ENCODE peak calls at places on chromosomes 3 and 15, in five cellular contexts. One of them, this sample, is unnamed.

GRCh38 chr3:136296960-136297359 is 46.8 kb downstream of the PCCB start:
- DNase-seq in LNCaP clone FGC: no peak
- DNase-seq in MM.1S: no peak
- DNase-seq in fibroblast of villous mesenchyme: no peak
- DNase-seq in right cardiac atrium: no peak
- DNase-seq in this sample: no peak

GRCh38 chr3:36647423-36647853 is 116.9 kb downstream of the DCLK3 start:
- DNase-seq in LNCaP clone FGC: no peak
- DNase-seq in MM.1S: no peak
- DNase-seq in fibroblast of villous mesenchyme: peak; percentile 39
- DNase-seq in right cardiac atrium: no peak
- DNase-seq in this sample: peak; percentile 18

GRCh38 chr3:127775398-127776109 is 46.8 kb downstream of the MGLL start:
- DNase-seq in LNCaP clone FGC: no peak
- DNase-seq in MM.1S: no peak
- DNase-seq in fibroblast of villous mesenchyme: peak; percentile 68
- DNase-seq in right cardiac atrium: peak; percentile 80
- DNase-seq in this sample: peak; percentile 60

GRCh38 chr3:84836961-84837360 is 121.8 kb upstream of the CADM2 start:
- DNase-seq in LNCaP clone FGC: peak; percentile 84
- DNase-seq in MM.1S: no peak
- DNase-seq in fibroblast of villous mesenchyme: no peak
- DNase-seq in right cardiac atrium: no peak
- DNase-seq in this sample: no peak

GRCh38 chr15:63502843-63503738 is 1.3 kb upstream of the USP3 start:
- DNase-seq in LNCaP clone FGC: no peak
- DNase-seq in MM.1S: peak; percentile 82
- DNase-seq in fibroblast of villous mesenchyme: peak; percentile 99
- DNase-seq in right cardiac atrium: peak; percentile 95
- DNase-seq in this sample: peak; percentile 98

GRCh38 chr3:119191800-119192199 is 18.4 kb downstream of the UPK1B start:
- DNase-seq in LNCaP clone FGC: no peak
- DNase-seq in MM.1S: no peak
- DNase-seq in fibroblast of villous mesenchyme: no peak
- DNase-seq in right cardiac atrium: no peak
- DNase-seq in this sample: no peak

GRCh38 chr15:89937365-89938355 is 24.9 kb upstream of the ARPIN start:
- DNase-seq in LNCaP clone FGC: no peak
- DNase-seq in MM.1S: no peak
- DNase-seq in fibroblast of villous mesenchyme: peak; percentile 14
- DNase-seq in right cardiac atrium: no peak
- DNase-seq in this sample: no peak

GRCh38 chr3:90092994-90093393 is 985.6 kb downstream of the EPHA3 start:
- DNase-seq in LNCaP clone FGC: no peak
- DNase-seq in MM.1S: peak; percentile 55
- DNase-seq in fibroblast of villous mesenchyme: peak; percentile 6
- DNase-seq in right cardiac atrium: no peak
- DNase-seq in this sample: peak; percentile 40

GRCh38 chr15:29451201-29451781 is 181.7 kb upstream of the NSMCE3 start:
- DNase-seq in LNCaP clone FGC: no peak
- DNase-seq in MM.1S: no peak
- DNase-seq in fibroblast of villous mesenchyme: no peak
- DNase-seq in right cardiac atrium: peak; percentile 67
- DNase-seq in this sample: no peak

GRCh38 chr15:70061696-70062270 is 35.9 kb downstream of the TLE3 start:
- DNase-seq in LNCaP clone FGC: no peak
- DNase-seq in MM.1S: no peak
- DNase-seq in fibroblast of villous mesenchyme: no peak
- DNase-seq in right cardiac atrium: no peak
- DNase-seq in this sample: no peak

GRCh38 chr3:44596631-44597030 is 11.9 kb downstream of the ZNF660 start:
- DNase-seq in LNCaP clone FGC: no peak
- DNase-seq in MM.1S: no peak
- DNase-seq in fibroblast of villous mesenchyme: peak; percentile 60
- DNase-seq in right cardiac atrium: no peak
- DNase-seq in this sample: peak; percentile 25

GRCh38 chr3:166444756-166445155 is 607.5 kb upstream of the BCHE start:
- DNase-seq in LNCaP clone FGC: no peak
- DNase-seq in MM.1S: no peak
- DNase-seq in fibroblast of villous mesenchyme: no peak
- DNase-seq in right cardiac atrium: no peak
- DNase-seq in this sample: no peak

GRCh38 chr3:56314842-56315241 is 153.4 kb downstream of the ERC2 start:
- DNase-seq in LNCaP clone FGC: no peak
- DNase-seq in MM.1S: no peak
- DNase-seq in fibroblast of villous mesenchyme: peak; percentile 8
- DNase-seq in right cardiac atrium: peak; percentile 49
- DNase-seq in this sample: peak; percentile 75

GRCh38 chr3:69999191-70000027 is at the start of gene SAMMSON:
- DNase-seq in LNCaP clone FGC: no peak
- DNase-seq in MM.1S: no peak
- DNase-seq in fibroblast of villous mesenchyme: peak; percentile 83
- DNase-seq in right cardiac atrium: peak; percentile 62
- DNase-seq in this sample: peak; percentile 44

GRCh38 chr15:34109775-34110663 is 8.1 kb downstream of the PGBD4 start:
- DNase-seq in LNCaP clone FGC: no peak
- DNase-seq in MM.1S: no peak
- DNase-seq in fibroblast of villous mesenchyme: peak; percentile 68
- DNase-seq in right cardiac atrium: no peak
- DNase-seq in this sample: peak; percentile 69
- H3K4me3 ChIP-seq in LNCaP clone FGC: no peak overlapping the region
- H3K4me3 ChIP-seq in MM.1S: no peak overlapping the region
- H3K4me3 ChIP-seq in fibroblast of villous mesenchyme: no peak overlapping the region
- H3K4me3 ChIP-seq in right cardiac atrium: no peak overlapping the region
- H3K4me3 ChIP-seq in this sample: no peak overlapping the region

GRCh38 chr3:40660554-40660953 is 135.8 kb downstream of the ZNF621 start:
- DNase-seq in LNCaP clone FGC: no peak
- DNase-seq in MM.1S: no peak
- DNase-seq in fibroblast of villous mesenchyme: no peak
- DNase-seq in right cardiac atrium: no peak
- DNase-seq in this sample: no peak

GRCh38 chr3:40663296-40663695 is 138.5 kb downstream of the ZNF621 start:
- DNase-seq in LNCaP clone FGC: no peak
- DNase-seq in MM.1S: no peak
- DNase-seq in fibroblast of villous mesenchyme: no peak
- DNase-seq in right cardiac atrium: no peak
- DNase-seq in this sample: no peak

GRCh38 chr3:40658305-40658704 is 133.5 kb downstream of the ZNF621 start:
- DNase-seq in LNCaP clone FGC: no peak
- DNase-seq in MM.1S: no peak
- DNase-seq in fibroblast of villous mesenchyme: no peak
- DNase-seq in right cardiac atrium: no peak
- DNase-seq in this sample: no peak

GRCh38 chr3:40657623-40658022 is 132.9 kb downstream of the ZNF621 start:
- DNase-seq in LNCaP clone FGC: no peak
- DNase-seq in MM.1S: no peak
- DNase-seq in fibroblast of villous mesenchyme: no peak
- DNase-seq in right cardiac atrium: no peak
- DNase-seq in this sample: no peak

DNA sequence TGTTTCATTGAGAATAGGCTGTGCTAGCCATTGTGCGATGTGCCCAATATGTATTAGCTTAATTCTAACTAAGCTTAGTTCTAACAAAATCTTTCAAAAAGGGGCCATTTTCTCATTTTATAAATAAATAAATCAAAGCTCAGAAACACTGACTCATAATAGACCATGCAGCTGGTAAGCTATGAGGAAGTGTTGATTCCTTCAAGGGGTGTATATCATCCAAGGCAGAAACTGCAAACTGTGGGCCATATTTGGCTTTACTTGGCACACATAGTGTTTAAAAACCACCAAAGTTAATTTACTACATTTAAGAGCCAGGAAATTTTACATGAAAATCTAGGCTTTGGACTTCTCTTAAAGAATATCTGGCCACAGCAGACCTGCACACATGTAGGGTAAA is 136.5 kb downstream of the ZNF621 start:
- DNase-seq in LNCaP clone FGC: no peak
- DNase-seq in MM.1S: no peak
- DNase-seq in fibroblast of villous mesenchyme: no peak
- DNase-seq in right cardiac atrium: no peak
- DNase-seq in this sample: no peak
- H3K4me3 ChIP-seq in LNCaP clone FGC: no peak overlapping the region
- H3K4me3 ChIP-seq in MM.1S: no peak overlapping the region
- H3K4me3 ChIP-seq in fibroblast of villous mesenchyme: no peak overlapping the region
- H3K4me3 ChIP-seq in right cardiac atrium: no peak overlapping the region
- H3K4me3 ChIP-seq in this sample: no peak overlapping the region

GRCh38 chr15:96314508-96314907 is 16.0 kb upstream of the NR2F2 start:
- DNase-seq in LNCaP clone FGC: no peak
- DNase-seq in MM.1S: no peak
- DNase-seq in fibroblast of villous mesenchyme: no peak
- DNase-seq in right cardiac atrium: no peak
- DNase-seq in this sample: no peak

GRCh38 chr15:96312641-96313335 is 17.7 kb upstream of the NR2F2 start:
- DNase-seq in LNCaP clone FGC: no peak
- DNase-seq in MM.1S: no peak
- DNase-seq in fibroblast of villous mesenchyme: no peak
- DNase-seq in right cardiac atrium: no peak
- DNase-seq in this sample: peak; percentile 25

GRCh38 chr15:96320703-96321421 is 9.6 kb upstream of the NR2F2 start:
- DNase-seq in LNCaP clone FGC: no peak
- DNase-seq in MM.1S: no peak
- DNase-seq in fibroblast of villous mesenchyme: peak; percentile 39
- DNase-seq in right cardiac atrium: no peak
- DNase-seq in this sample: no peak

GRCh38 chr15:96321422-96322391 is 8.8 kb upstream of the NR2F2 start:
- DNase-seq in LNCaP clone FGC: no peak
- DNase-seq in MM.1S: no peak
- DNase-seq in fibroblast of villous mesenchyme: peak; percentile 56
- DNase-seq in right cardiac atrium: peak; percentile 79
- DNase-seq in this sample: peak; percentile 32

DNA sequence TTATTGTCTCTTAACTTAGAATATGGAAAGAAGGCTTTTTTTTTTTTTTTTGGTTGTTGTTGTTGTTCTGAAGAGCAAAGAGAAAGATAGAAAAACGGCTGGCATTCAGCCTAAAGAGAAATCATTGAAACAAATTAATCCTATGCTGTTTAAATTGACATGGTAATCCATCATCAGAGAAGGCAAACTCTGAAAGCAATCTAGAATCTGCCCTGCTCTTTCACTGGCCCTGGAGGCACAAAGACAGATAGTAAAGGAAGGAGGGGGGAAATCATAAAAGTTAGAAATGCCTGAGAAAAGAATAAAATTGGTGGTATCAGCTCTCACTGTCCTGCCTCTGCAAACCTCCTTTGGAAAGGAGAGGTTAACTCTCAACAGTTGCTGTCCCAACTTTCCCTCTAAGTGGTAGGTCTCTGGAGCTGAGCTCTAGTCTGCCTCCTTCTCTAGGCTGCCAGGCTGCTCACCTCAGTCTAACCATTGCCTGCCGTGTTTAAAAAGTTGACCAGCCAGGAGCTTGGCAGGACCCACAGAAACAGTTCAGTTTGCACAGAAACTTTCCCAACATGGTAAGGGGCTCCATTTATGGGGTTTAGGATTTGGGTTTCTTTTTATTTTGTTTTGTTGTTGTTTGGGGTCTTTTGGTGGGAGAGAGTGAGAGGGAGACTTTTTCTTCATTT is 13.4 kb upstream of the NR2F2 start:
- DNase-seq in LNCaP clone FGC: no peak
- DNase-seq in MM.1S: no peak
- DNase-seq in fibroblast of villous mesenchyme: peak; percentile 24
- DNase-seq in right cardiac atrium: no peak
- DNase-seq in this sample: no peak
- H3K4me3 ChIP-seq in LNCaP clone FGC: no peak overlapping the region
- H3K4me3 ChIP-seq in MM.1S: no peak overlapping the region
- H3K4me3 ChIP-seq in fibroblast of villous mesenchyme: no peak overlapping the region
- H3K4me3 ChIP-seq in right cardiac atrium: peak overlapping the region; percentile 39
- H3K4me3 ChIP-seq in this sample: no peak overlapping the region

GRCh38 chr3:64353256-64353655 is 128.0 kb upstream of the PRICKLE2 start:
- DNase-seq in LNCaP clone FGC: no peak
- DNase-seq in MM.1S: peak; percentile 24
- DNase-seq in fibroblast of villous mesenchyme: peak; percentile 84
- DNase-seq in right cardiac atrium: no peak
- DNase-seq in this sample: peak; percentile 41
- H3K4me3 ChIP-seq in LNCaP clone FGC: no peak overlapping the region
- H3K4me3 ChIP-seq in MM.1S: no peak overlapping the region
- H3K4me3 ChIP-seq in fibroblast of villous mesenchyme: peak overlapping the region; percentile 32
- H3K4me3 ChIP-seq in right cardiac atrium: no peak overlapping the region
- H3K4me3 ChIP-seq in this sample: no peak overlapping the region

GRCh38 chr15:43244092-43244491 is 22.6 kb downstream of the TGM5 start:
- DNase-seq in LNCaP clone FGC: no peak
- DNase-seq in MM.1S: no peak
- DNase-seq in fibroblast of villous mesenchyme: no peak
- DNase-seq in right cardiac atrium: no peak
- DNase-seq in this sample: no peak

GRCh38 chr15:43241100-43241499 is 20.3 kb upstream of the EPB42 start:
- DNase-seq in LNCaP clone FGC: no peak
- DNase-seq in MM.1S: no peak
- DNase-seq in fibroblast of villous mesenchyme: no peak
- DNase-seq in right cardiac atrium: peak; percentile 79
- DNase-seq in this sample: peak; percentile 39

GRCh38 chr15:43242616-43243015 is 21.8 kb upstream of the EPB42 start:
- DNase-seq in LNCaP clone FGC: no peak
- DNase-seq in MM.1S: no peak
- DNase-seq in fibroblast of villous mesenchyme: no peak
- DNase-seq in right cardiac atrium: no peak
- DNase-seq in this sample: no peak

GRCh38 chr15:43246261-43246764 is 20.4 kb downstream of the TGM5 start:
- DNase-seq in LNCaP clone FGC: no peak
- DNase-seq in MM.1S: no peak
- DNase-seq in fibroblast of villous mesenchyme: no peak
- DNase-seq in right cardiac atrium: no peak
- DNase-seq in this sample: no peak

DNA sequence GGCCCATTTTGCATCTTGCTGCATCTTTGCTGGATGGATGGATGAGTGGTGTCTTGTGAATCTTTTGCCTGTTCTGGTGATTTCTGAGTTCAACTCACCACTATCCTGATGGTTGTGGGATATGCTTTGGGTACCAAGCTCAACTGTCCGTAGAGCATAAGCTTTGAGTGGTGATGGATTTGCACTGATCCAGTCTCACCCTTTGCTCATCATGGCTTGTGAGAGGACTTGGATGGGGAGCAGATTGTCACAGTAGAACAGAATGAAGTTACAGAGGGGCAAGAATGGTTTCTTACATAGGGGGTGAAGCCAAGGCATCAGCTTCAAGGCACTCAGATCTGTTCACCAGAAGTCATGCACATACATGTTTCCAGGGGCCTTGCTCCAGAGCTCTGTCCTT is 22.4 kb upstream of the EPB42 start:
- DNase-seq in LNCaP clone FGC: no peak
- DNase-seq in MM.1S: no peak
- DNase-seq in fibroblast of villous mesenchyme: no peak
- DNase-seq in right cardiac atrium: no peak
- DNase-seq in this sample: no peak
- H3K4me3 ChIP-seq in LNCaP clone FGC: no peak overlapping the region
- H3K4me3 ChIP-seq in MM.1S: no peak overlapping the region
- H3K4me3 ChIP-seq in fibroblast of villous mesenchyme: no peak overlapping the region
- H3K4me3 ChIP-seq in right cardiac atrium: no peak overlapping the region
- H3K4me3 ChIP-seq in this sample: no peak overlapping the region

DNA sequence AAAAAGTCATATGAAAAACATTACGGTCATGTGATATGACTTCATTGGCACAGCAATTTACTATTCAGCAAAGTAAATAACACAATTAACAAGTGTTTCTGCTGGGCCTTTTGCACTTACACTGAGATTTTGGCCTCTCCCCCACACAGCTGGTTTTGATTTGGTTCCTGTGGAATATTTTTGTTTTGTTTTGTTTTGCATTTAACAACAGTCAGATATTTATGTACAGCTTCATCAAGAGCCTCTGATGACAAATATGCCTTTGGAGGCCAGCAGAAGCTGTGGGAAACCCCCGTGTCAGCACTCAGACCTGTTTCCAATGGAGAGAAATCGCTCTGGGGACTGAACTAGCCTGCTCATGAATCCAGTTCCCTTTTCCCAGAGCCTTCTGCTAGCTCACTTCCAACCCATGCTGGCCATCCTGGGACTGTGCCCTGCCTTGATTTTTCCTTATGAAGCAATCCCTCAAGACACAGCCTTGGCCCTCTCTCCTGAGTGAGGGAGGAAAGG is 161.9 kb downstream of the ATG7 start:
- DNase-seq in LNCaP clone FGC: peak; percentile 17
- DNase-seq in MM.1S: no peak
- DNase-seq in fibroblast of villous mesenchyme: peak; percentile 92
- DNase-seq in right cardiac atrium: peak; percentile 83
- DNase-seq in this sample: peak; percentile 91
- H3K4me3 ChIP-seq in LNCaP clone FGC: no peak overlapping the region
- H3K4me3 ChIP-seq in MM.1S: no peak overlapping the region
- H3K4me3 ChIP-seq in fibroblast of villous mesenchyme: no peak overlapping the region
- H3K4me3 ChIP-seq in right cardiac atrium: no peak overlapping the region
- H3K4me3 ChIP-seq in this sample: no peak overlapping the region

This sample was measured in fibroblast of pulmonary artery.